ENCODE peak calls at places on chromosomes 5 and 9, in four cellular contexts. Z is heart right ventricle, G is HFFc6, Q is endothelial cell. P is an unnamed sample.

GRCh38 chr9:38269752-38270151 is 122.8 kb upstream of the ALDH1B1 start:
- DNase-seq in Z (no peak), Q (no peak), G (no peak), P (no peak)

GRCh38 chr5:173202266-173202875 is 32.6 kb downstream of the NKX2-5 start:
- DNase-seq in Q (no peak), G (no peak), Z (no peak), P (no peak)

GRCh38 chr9:90960941-90961340 is 159.3 kb downstream of the SYK start:
- DNase-seq in Q (no peak), G (no peak), Z (no peak), P (no peak)

GRCh38 chr5:115050860-115051259 is 118.8 kb downstream of the TRIM36 start:
- DNase-seq in Z (no peak), G (no peak), Q (no peak), P (peak)

GRCh38 chr9:16726023-16726422 is 144.4 kb downstream of the BNC2 start:
- DNase-seq in Q (no peak), Z (no peak), G (peak), P (no peak)

GRCh38 chr5:81755320-81755719 is 4.4 kb upstream of the SSBP2 start:
- DNase-seq in G (peak), Q (no peak), Z (no peak), P (peak)

GRCh38 chr5:158382473-158382872 is 523.5 kb upstream of the CLINT1 start:
- DNase-seq in G (peak), Q (no peak), Z (peak), P (peak)

GRCh38 chr5:16673241-16673998 is 56.6 kb upstream of the RETREG1 start:
- DNase-seq in Z (no peak), Q (no peak), G (no peak), P (no peak)

DNA sequence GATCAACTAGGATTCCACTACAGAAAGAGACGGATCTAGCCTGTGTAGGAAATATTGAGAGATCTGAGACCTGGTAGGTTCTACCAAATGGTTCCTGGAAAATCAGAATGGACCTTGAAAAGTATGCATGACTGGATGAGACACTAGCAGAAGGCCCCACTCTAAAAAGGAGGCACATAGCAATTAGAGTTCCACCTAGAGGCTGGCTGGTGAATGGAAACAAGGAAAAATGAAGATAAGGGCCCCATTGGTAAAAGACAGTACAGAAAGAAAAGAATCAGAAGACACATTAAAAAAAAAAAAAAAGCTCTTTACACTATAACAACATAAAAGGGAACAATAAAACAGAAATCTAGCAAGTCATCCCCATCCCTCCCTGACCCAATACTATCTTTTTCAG is 518.5 kb downstream of the NR2F1-AS1 start:
- DNase-seq in Q (no peak), G (no peak), Z (no peak), P (no peak)
- TF ChIP-seq CTCF in Q (no peak), G (peak), Z (no peak), P (no peak)

GRCh38 chr9:134551657-134552348 is 89.8 kb upstream of the COL5A1 start:
- DNase-seq in Z (no peak), G (peak), Q (no peak), P (peak)

GRCh38 chr9:134551176-134551575 is 90.4 kb upstream of the COL5A1 start:
- DNase-seq in G (no peak), Q (no peak), Z (no peak), P (no peak)

GRCh38 chr9:134549336-134549735 is 92.3 kb upstream of the COL5A1 start:
- DNase-seq in G (no peak), Z (no peak), Q (no peak), P (no peak)

GRCh38 chr9:134552349-134552990 is 89.1 kb upstream of the COL5A1 start:
- DNase-seq in G (no peak), Q (no peak), Z (no peak), P (no peak)

DNA sequence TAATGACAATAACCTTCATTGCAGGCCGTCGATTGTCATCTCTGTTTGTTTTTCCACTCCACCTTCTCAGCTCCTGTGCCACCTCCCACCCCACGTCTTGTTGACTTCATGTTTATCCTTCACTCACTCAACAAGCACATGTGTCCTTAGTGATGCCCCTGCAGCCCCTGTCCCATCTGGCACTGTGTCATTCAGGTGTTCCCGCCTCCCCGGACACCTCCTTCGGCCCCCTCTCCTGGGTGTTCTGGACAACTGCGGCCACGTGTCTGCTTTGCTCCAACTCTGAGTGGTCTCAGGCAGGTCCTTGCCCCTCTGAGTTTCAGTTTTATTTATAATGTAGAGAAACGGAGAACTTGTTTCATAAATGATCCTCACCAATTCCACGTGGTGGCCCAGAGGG is 91.0 kb upstream of the COL5A1 start:
- DNase-seq in Z (no peak), G (no peak), Q (no peak), P (no peak)
- TF ChIP-seq CTCF in Z (no peak), G (peak), Q (no peak), P (no peak)

GRCh38 chr5:135015942-135016341 is 18.1 kb downstream of the PITX1 start:
- DNase-seq in Q (no peak), Z (no peak), G (no peak), P (no peak)

GRCh38 chr5:135012951-135013391 is 21.1 kb downstream of the PITX1 start:
- DNase-seq in G (no peak), Q (no peak), Z (peak), P (no peak)

GRCh38 chr5:135012033-135012588 is 21.9 kb downstream of the PITX1 start:
- DNase-seq in Q (no peak), G (no peak), Z (no peak), P (no peak)

GRCh38 chr5:135013445-135013844 is 20.6 kb downstream of the PITX1 start:
- DNase-seq in Z (no peak), Q (no peak), G (no peak), P (no peak)

DNA sequence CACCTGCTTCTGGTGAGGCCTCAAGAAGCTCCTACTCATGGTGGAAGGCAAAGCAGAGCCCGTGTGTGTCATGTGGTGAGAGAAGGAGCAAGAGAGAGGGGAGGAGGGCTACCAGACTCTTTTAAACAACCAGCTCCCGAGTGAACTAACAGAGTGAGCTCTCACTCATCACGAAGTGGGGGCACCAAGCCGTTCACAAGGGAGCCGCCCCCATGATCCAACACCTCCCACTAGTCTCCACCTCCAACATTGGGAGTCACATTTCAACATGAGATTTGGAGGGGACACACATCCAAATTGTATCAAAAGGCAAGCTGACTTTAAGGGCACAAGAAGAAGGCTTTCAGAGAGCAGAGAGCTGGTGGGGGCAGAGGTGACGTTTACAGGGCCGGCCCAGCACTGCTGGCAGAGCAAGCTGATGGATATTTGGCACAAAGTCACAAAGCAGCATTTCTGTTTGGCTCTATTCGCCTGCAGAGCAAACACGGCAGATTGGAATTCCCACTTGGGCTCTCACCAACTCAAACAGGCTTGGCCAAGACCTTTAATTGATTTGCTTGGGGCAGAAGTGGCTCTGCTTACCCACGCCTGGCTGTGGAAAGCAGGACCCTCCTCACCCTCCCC is 20.0 kb downstream of the PITX1 start:
- DNase-seq in Q (no peak), G (no peak), Z (no peak), P (peak)
- TF ChIP-seq CTCF in Q (no peak), G (no peak), Z (no peak), P (no peak)

DNA sequence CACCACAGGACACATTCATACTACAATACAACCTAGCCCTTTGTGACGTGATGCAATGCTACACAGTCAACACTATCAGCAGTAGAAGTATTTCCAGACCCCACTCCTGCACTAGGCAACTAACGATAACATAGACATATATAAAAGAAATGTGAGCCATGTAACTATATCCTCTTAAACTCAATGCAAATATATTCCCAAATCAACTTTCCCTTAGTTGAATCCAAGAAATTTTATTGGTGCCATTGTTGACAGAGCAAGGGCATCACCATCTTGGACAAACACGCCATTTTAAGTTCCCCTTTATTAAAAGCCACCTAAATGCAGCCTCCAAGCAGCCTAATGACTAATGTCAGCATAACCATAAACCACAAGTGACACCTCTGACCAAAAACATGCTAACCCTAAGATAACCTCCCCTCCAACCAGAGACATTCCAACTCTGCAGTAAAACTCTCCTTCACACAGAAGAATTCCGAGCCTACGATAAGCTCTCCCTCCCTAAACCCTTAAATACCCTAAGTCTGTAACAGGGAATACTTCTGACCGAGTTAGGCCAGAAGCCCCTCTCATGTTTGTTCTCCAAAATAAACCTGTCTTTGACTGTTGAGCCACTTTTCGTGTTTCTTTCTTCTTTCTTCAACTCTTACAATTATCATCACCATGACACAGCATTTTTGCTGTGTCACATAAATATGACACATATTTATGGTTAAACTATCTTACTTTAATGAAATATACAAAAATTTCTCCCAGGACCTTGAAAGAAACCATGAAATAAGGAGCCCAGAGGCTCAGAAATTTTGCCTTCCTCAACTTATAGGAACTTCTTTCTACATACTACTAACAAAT is 1497.8 kb downstream of the EFNA5 start:
- DNase-seq in G (no peak), Z (no peak), Q (no peak), P (no peak)
- TF ChIP-seq CTCF in G (no peak), Z (no peak), Q (no peak), P (no peak)

P was measured in body of pancreas.